ENCODE peak calls at places on chromosomes 16 and 17, in nine cellular contexts. E, Z, K, L, D, B, J, T and R are unnamed samples.

GRCh38 chr16:87973721-87974120 is 22.5 kb downstream of the BANP start:
- DNase-seq in D (no peak), J (no peak), T (no peak), K (peak; percentile 13), B (no peak), Z (no peak), L (no peak), E (no peak), R (no peak)

GRCh38 chr17:73465851-73466250 is 154.1 kb upstream of the CDC42EP4 start:
- DNase-seq in E (no peak), B (no peak), D (no peak), T (no peak), J (no peak), Z (no peak), L (no peak), K (no peak), R (no peak)

GRCh38 chr17:33964344-33964979 is 290.6 kb upstream of the CCL2 start:
- DNase-seq in L (no peak), B (no peak), J (no peak), T (peak; percentile 66), K (no peak), D (no peak), Z (no peak), E (no peak), R (peak; percentile 8)

GRCh38 chr17:28495626-28496025 is 10.5 kb upstream of the FOXN1 start:
- DNase-seq in T (no peak), B (no peak), L (no peak), J (no peak), Z (no peak), E (no peak), K (no peak), D (no peak), R (no peak)

GRCh38 chr17:42898147-42898807 is 2.3 kb upstream of the G6PC1 start:
- DNase-seq in T (no peak), K (no peak), L (no peak), Z (no peak), D (no peak), E (no peak), J (no peak), B (peak; percentile 15), R (no peak)

GRCh38 chr17:10092595-10092994 is 105.8 kb downstream of the GAS7 start:
- DNase-seq in B (no peak), D (no peak), L (no peak), Z (no peak), J (no peak), E (no peak), T (no peak), K (no peak), R (no peak)

GRCh38 chr16:75250809-75251279 is 580 bp downstream of the BCAR1 start:
- DNase-seq in D (peak; percentile 55), E (no peak), K (no peak), T (no peak), Z (no peak), J (peak; percentile 39), B (no peak), L (no peak), R (no peak)

GRCh38 chr16:53055603-53056527 is 1.1 kb downstream of the CHD9 start:
- DNase-seq in Z (no peak), K (peak; percentile 61), J (no peak), D (peak; percentile 47), E (no peak), L (peak; percentile 43), T (no peak), B (no peak), R (peak; percentile 66)

GRCh38 chr16:72673118-72673517 is 374.8 kb downstream of the ZFHX3 start:
- DNase-seq in K (no peak), J (no peak), D (no peak), B (no peak), L (no peak), Z (no peak), E (no peak), T (no peak), R (no peak)

GRCh38 chr16:49679085-49679484 is 176.8 kb downstream of the ZNF423 start:
- DNase-seq in T (no peak), L (no peak), J (no peak), E (no peak), Z (no peak), B (no peak), K (no peak), D (no peak), R (no peak)